ENCODE peak calls at places on chromosome 17, in seven cellular contexts. K is heart right ventricle, D is kidney, W is fibroblast of the aortic adventitia, H is spleen, A is fibroblast of lung, S is sigmoid colon. B is an unnamed sample.

GRCh38 chr17:58694302-58694701 is 1.9 kb downstream of the RAD51C start:
- DNase-seq in A (no peak), K (no peak), D (no peak), S (no peak), W (no peak), H (no peak), B (no peak)

GRCh38 chr17:30173649-30174048 is 57.0 kb downstream of the NSRP1 start:
- DNase-seq in W (peak), S (no peak), K (no peak), H (no peak), D (no peak), A (no peak), B (no peak)

GRCh38 chr17:44308320-44308818 is at the start of gene RUNDC3A:
- DNase-seq in H (peak), K (peak), A (peak), W (peak), D (peak), S (peak), B (peak)

GRCh38 chr17:38606646-38607611 is 1.2 kb upstream of the SRCIN1 start:
- DNase-seq in K (peak), D (no peak), W (no peak), A (no peak), S (peak), H (no peak), B (no peak)

GRCh38 chr17:29010586-29010985 is 4.8 kb upstream of the SEZ6 start:
- DNase-seq in K (no peak), A (no peak), H (no peak), W (no peak), D (no peak), S (no peak), B (no peak)

GRCh38 chr17:32659419-32659842 is 172.6 kb downstream of the CDK5R1 start:
- DNase-seq in A (peak), D (no peak), W (peak), H (peak), S (peak), K (peak), B (peak)

GRCh38 chr17:73272906-73273218 is 11.2 kb upstream of the CPSF4L start:
- DNase-seq in K (no peak), A (no peak), H (no peak), D (no peak), S (no peak), W (no peak), B (no peak)

GRCh38 chr17:60165976-60166375 is 16.2 kb downstream of the CA4 start:
- DNase-seq in W (no peak), H (no peak), D (no peak), S (no peak), K (no peak), A (no peak), B (no peak)

GRCh38 chr17:33521784-33522183 is 228.7 kb upstream of the ASIC2 start:
- DNase-seq in K (no peak), S (no peak), W (no peak), H (no peak), D (no peak), A (no peak), B (no peak)

GRCh38 chr17:418421-418751 is 65.8 kb upstream of the RPH3AL start:
- DNase-seq in H (no peak), D (no peak), W (no peak), K (no peak), S (no peak), A (no peak), B (no peak)

GRCh38 chr17:46875849-46876352 is 24.5 kb downstream of the WNT9B start:
- DNase-seq in A (no peak), H (no peak), K (no peak), S (no peak), D (no peak), W (no peak), B (no peak)

GRCh38 chr17:80942360-80943345 is 49.0 kb upstream of the CHMP6 start:
- DNase-seq in H (peak), K (peak), S (peak), D (peak), A (peak), W (peak), B (peak)

GRCh38 chr17:37465058-37465616 is 24.6 kb upstream of the DUSP14 start:
- DNase-seq in S (no peak), D (no peak), W (peak), A (peak), K (no peak), H (no peak), B (no peak)

GRCh38 chr17:2214887-2215615 is 88.5 kb downstream of the SMG6 start:
- DNase-seq in K (peak), S (peak), A (peak), H (no peak), D (no peak), W (peak), B (no peak)

GRCh38 chr17:75476274-75476673 is 19.8 kb downstream of the TMEM94 start:
- DNase-seq in D (peak), S (no peak), H (no peak), A (peak), K (no peak), W (peak), B (no peak)

GRCh38 chr17:10172241-10172741 is 26.1 kb downstream of the GAS7 start:
- DNase-seq in K (no peak), S (no peak), D (no peak), W (no peak), A (peak), H (peak), B (no peak)

GRCh38 chr17:37824534-37825485 is 80.0 kb upstream of the HNF1B start:
- DNase-seq in K (no peak), S (no peak), W (peak), D (peak), H (no peak), A (peak), B (no peak)

GRCh38 chr17:63381101-63381729 is 64.9 kb downstream of the CYB561 start:
- DNase-seq in D (no peak), H (no peak), A (peak), S (no peak), K (no peak), W (peak), B (no peak)

GRCh38 chr17:8138672-8139371 is 13.4 kb downstream of the PER1 start:
- DNase-seq in K (peak), S (peak), D (peak), H (peak), A (peak), W (peak), B (peak)

GRCh38 chr17:19874256-19874655 is 6.5 kb upstream of the ULK2 start:
- DNase-seq in D (no peak), H (no peak), A (no peak), W (no peak), K (no peak), S (no peak), B (no peak)

GRCh38 chr17:60583008-60583407 is 17.0 kb upstream of the PPM1D start:
- DNase-seq in S (no peak), A (no peak), D (no peak), K (no peak), H (no peak), W (no peak), B (no peak)

GRCh38 chr17:3722716-3723115 is 987 bp upstream of the HASPIN start:
- DNase-seq in K (no peak), H (no peak), W (peak), D (no peak), A (peak), S (no peak), B (no peak)

GRCh38 chr17:3724373-3725077 is 822 bp downstream of the HASPIN start:
- DNase-seq in S (no peak), H (no peak), W (no peak), A (no peak), D (no peak), K (no peak), B (no peak)

GRCh38 chr17:3727041-3727440 is 3.3 kb downstream of the HASPIN start:
- DNase-seq in S (no peak), W (no peak), K (no peak), A (no peak), D (no peak), H (no peak), B (no peak)

GRCh38 chr17:3723188-3723555 is 531 bp upstream of the HASPIN start:
- DNase-seq in D (no peak), W (no peak), K (no peak), A (no peak), S (no peak), H (no peak), B (no peak)

GRCh38 chr17:3723556-3724372 is at the start of gene HASPIN:
- DNase-seq in D (peak), H (peak), W (peak), K (peak), S (peak), A (peak), B (peak)
- TF ChIP-seq CTCF in D (peak), H (peak), W (peak), K (peak), S (peak), A (peak), B (peak)

GRCh38 chr17:42165751-42166150 is 11.0 kb upstream of the RAB5C start:
- DNase-seq in W (no peak), H (no peak), S (no peak), A (no peak), D (no peak), K (no peak), B (no peak)

GRCh38 chr17:42159796-42160551 is 5.2 kb upstream of the RAB5C start:
- DNase-seq in W (no peak), K (no peak), H (no peak), S (no peak), D (no peak), A (no peak), B (no peak)

GRCh38 chr17:42163696-42164407 is 9.1 kb upstream of the RAB5C start:
- DNase-seq in W (no peak), A (no peak), H (no peak), D (no peak), K (no peak), S (no peak), B (no peak)

GRCh38 chr17:42166196-42166763 is 11.5 kb upstream of the RAB5C start:
- DNase-seq in D (no peak), K (no peak), A (no peak), S (no peak), W (no peak), H (no peak), B (no peak)

GRCh38 chr17:42163113-42163512 is 8.3 kb upstream of the RAB5C start:
- DNase-seq in D (no peak), A (no peak), K (no peak), S (no peak), W (no peak), H (no peak), B (no peak)
- TF ChIP-seq CTCF in D (peak), A (peak), K (peak), S (no peak), W (peak), H (peak), B (peak)

DNA sequence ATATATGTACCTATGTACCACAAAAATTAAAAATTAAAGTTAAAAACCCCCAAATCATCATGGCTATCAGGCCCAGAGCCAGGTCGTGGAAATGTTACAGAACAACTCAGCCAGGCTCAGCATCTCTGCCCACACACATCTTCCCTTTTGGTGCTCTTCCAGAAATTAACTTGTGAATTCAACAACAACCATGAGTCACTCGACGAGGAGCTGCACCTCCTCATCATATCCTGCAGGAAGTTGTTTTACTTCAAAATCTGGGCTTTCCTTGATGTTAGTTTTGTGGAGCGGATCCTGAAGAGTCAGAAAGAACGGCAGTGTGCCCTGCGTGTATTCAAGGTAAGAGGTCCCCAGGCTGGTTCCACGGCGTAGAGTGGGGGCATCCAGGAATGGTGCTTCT is 10.6 kb downstream of the FBXO39 start:
- DNase-seq in K (no peak), H (no peak), S (no peak), A (peak), W (peak), D (no peak), B (no peak)
- TF ChIP-seq CTCF in K (no peak), H (no peak), S (no peak), A (no peak), W (peak), D (no peak), B (no peak)

DNA sequence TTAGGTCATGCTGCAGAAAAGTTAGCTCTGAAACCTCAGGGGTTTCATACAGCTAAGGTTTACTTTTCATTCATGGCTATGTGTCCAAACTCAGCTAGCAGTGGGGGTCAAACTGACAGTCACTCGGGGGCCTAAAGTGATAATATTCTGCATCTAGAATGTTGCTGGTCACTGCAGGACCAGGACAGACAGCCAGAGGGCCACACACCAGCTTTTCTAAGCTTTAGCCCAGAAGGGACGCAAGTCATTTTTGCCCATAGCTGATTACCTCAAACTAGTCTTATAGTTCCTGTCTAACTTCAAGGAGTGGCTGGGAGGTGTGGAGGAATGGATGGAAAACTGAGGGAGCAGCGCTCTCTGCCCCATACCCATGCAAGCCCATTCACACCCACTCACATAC is 163.0 kb upstream of the NLRP1 start:
- DNase-seq in H (no peak), D (no peak), S (no peak), K (no peak), W (no peak), A (no peak), B (no peak)
- TF ChIP-seq CTCF in H (no peak), D (no peak), S (no peak), K (no peak), W (peak), A (no peak), B (peak)

GRCh38 chr17:50946891-50947843 is 81.0 kb upstream of the TOB1 start:
- DNase-seq in H (no peak), W (no peak), D (no peak), S (peak), K (no peak), A (no peak), B (no peak)

GRCh38 chr17:50947844-50948514 is 81.8 kb upstream of the TOB1 start:
- DNase-seq in D (peak), W (no peak), A (no peak), H (peak), K (peak), S (peak), B (no peak)

GRCh38 chr17:50945779-50946222 is 79.6 kb upstream of the TOB1 start:
- DNase-seq in S (peak), D (no peak), H (no peak), W (no peak), A (no peak), K (no peak), B (no peak)

GRCh38 chr17:50944902-50945720 is 79.0 kb upstream of the TOB1 start:
- DNase-seq in S (no peak), D (no peak), A (no peak), W (no peak), K (no peak), H (no peak), B (no peak)

GRCh38 chr17:50946223-50946890 is 80.2 kb upstream of the TOB1 start:
- DNase-seq in K (no peak), H (no peak), W (no peak), D (no peak), A (no peak), S (peak), B (no peak)
- TF ChIP-seq CTCF in K (no peak), H (no peak), W (no peak), D (no peak), A (no peak), S (no peak), B (no peak)

GRCh38 chr17:36008998-36009665 is 7.8 kb upstream of the CCL15 start:
- DNase-seq in H (no peak), W (peak), S (no peak), A (peak), D (no peak), K (no peak), B (no peak)
- TF ChIP-seq CTCF in H (peak), W (peak), S (no peak), A (peak), D (no peak), K (no peak), B (peak)

GRCh38 chr17:50213026-50214015 is 11.9 kb upstream of the COL1A1 start:
- DNase-seq in K (no peak), D (no peak), H (no peak), W (peak), A (no peak), S (no peak), B (no peak)
- TF ChIP-seq CTCF in K (no peak), D (no peak), H (no peak), W (no peak), A (no peak), S (no peak), B (no peak)